ENCODE peak calls at places on chromosomes 12 and 14, in ten cellular contexts. R, H, K, M, E, Z, W, Q, F and Y are unnamed samples.
A peak's percentile ranks its signal among the peaks of the same experiment; 100 is the strongest.

GRCh38 chr12:108371801-108372344 is 32.8 kb upstream of the CMKLR1 start:
- DNase-seq in R (no peak), H (peak; percentile 76), K (no peak), M (no peak), E (no peak), Z (no peak), W (peak; percentile 28), Q (no peak), F (no peak), Y (no peak)

GRCh38 chr12:51883998-51884675 is 3.8 kb upstream of the ANKRD33 start:
- DNase-seq in R (no peak), H (no peak), K (no peak), M (no peak), E (no peak), Z (no peak), W (no peak), Q (no peak), F (no peak), Y (no peak)

GRCh38 chr14:60222820-60223219 is 26.2 kb upstream of the PPM1A start:
- DNase-seq in R (no peak), H (no peak), K (no peak), M (peak; percentile 85), E (peak; percentile 71), Z (no peak), W (no peak), Q (no peak), F (no peak), Y (no peak)

GRCh38 chr12:77995436-77996167 is 164.9 kb downstream of the NAV3 start:
- DNase-seq in R (no peak), H (peak; percentile 91), K (peak; percentile 34), M (no peak), E (no peak), Z (no peak), W (no peak), Q (no peak), F (peak; percentile 59), Y (no peak)

GRCh38 chr12:62817556-62818271 is 117.2 kb downstream of the PPM1H start:
- DNase-seq in R (no peak), H (peak; percentile 44), K (peak; percentile 79), M (peak; percentile 51), E (no peak), Z (no peak), W (no peak), Q (no peak), F (no peak), Y (no peak)

GRCh38 chr12:113088037-113088436 is 31.5 kb downstream of the DTX1 start:
- DNase-seq in R (no peak), H (no peak), K (no peak), M (no peak), E (no peak), Z (no peak), W (no peak), Q (no peak), F (no peak), Y (peak; percentile 67)

GRCh38 chr12:11031307-11031706 is at the start of gene TAS2R31:
- DNase-seq in R (no peak), H (no peak), K (no peak), M (no peak), E (no peak), Z (no peak), W (no peak), Q (no peak), F (no peak), Y (no peak)

GRCh38 chr14:105094193-105094907 is 29.1 kb upstream of the GPR132 start:
- DNase-seq in R (peak; percentile 54), H (no peak), K (no peak), M (no peak), E (no peak), Z (no peak), W (no peak), Q (no peak), F (no peak), Y (no peak)

GRCh38 chr12:63889236-63889635 is 44.7 kb downstream of the SRGAP1 start:
- DNase-seq in R (no peak), H (peak; percentile 71), K (no peak), M (no peak), E (no peak), Z (no peak), W (no peak), Q (no peak), F (peak; percentile 65), Y (no peak)

GRCh38 chr12:67919406-67919805 is 69.8 kb upstream of the IFNG-AS1 start:
- DNase-seq in R (no peak), H (peak; percentile 50), K (no peak), M (no peak), E (no peak), Z (no peak), W (no peak), Q (no peak), F (no peak), Y (no peak)

GRCh38 chr12:79993106-79993862 is 58.4 kb upstream of the PPP1R12A start:
- DNase-seq in R (no peak), H (no peak), K (no peak), M (no peak), E (no peak), Z (no peak), W (no peak), Q (no peak), F (no peak), Y (no peak)

GRCh38 chr14:91269076-91269991 is 24.8 kb upstream of the GPR68 start:
- DNase-seq in R (no peak), H (no peak), K (no peak), M (no peak), E (no peak), Z (no peak), W (no peak), Q (no peak), F (no peak), Y (no peak)

GRCh38 chr14:44960146-44960545 is 1.6 kb downstream of the KLHL28 start:
- DNase-seq in R (no peak), H (peak; percentile 31), K (no peak), M (no peak), E (no peak), Z (no peak), W (no peak), Q (no peak), F (peak; percentile 18), Y (no peak)

GRCh38 chr12:77299910-77300772 is 234.8 kb upstream of the E2F7 start:
- DNase-seq in R (no peak), H (peak; percentile 88), K (no peak), M (no peak), E (no peak), Z (no peak), W (no peak), Q (no peak), F (peak; percentile 20), Y (no peak)

GRCh38 chr12:109310247-109311125 is 1.4 kb upstream of the FOXN4 start:
- DNase-seq in R (no peak), H (no peak), K (no peak), M (no peak), E (no peak), Z (no peak), W (no peak), Q (no peak), F (no peak), Y (no peak)

GRCh38 chr14:96629558-96630222 is 127.5 kb downstream of the PAPOLA start:
- DNase-seq in R (peak; percentile 25), H (no peak), K (no peak), M (no peak), E (no peak), Z (no peak), W (no peak), Q (no peak), F (no peak), Y (no peak)

GRCh38 chr12:104888456-104888855 is 69.6 kb downstream of the SLC41A2 start:
- DNase-seq in R (no peak), H (no peak), K (no peak), M (no peak), E (no peak), Z (no peak), W (no peak), Q (no peak), F (no peak), Y (no peak)

GRCh38 chr12:48351022-48351708 is 446 bp upstream of the ZNF641 start:
- DNase-seq in R (peak; percentile 63), H (peak; percentile 66), K (peak; percentile 44), M (no peak), E (no peak), Z (no peak), W (peak; percentile 47), Q (peak; percentile 93), F (peak; percentile 66), Y (no peak)

GRCh38 chr12:81021834-81022233 is 56.0 kb upstream of the ACSS3 start:
- DNase-seq in R (no peak), H (peak; percentile 7), K (no peak), M (no peak), E (no peak), Z (no peak), W (no peak), Q (no peak), F (no peak), Y (no peak)

GRCh38 chr12:48903982-48904411 is 21.3 kb downstream of the FKBP11 start:
- DNase-seq in R (peak; percentile 87), H (peak; percentile 86), K (peak; percentile 96), M (peak; percentile 31), E (peak; percentile 77), Z (peak; percentile 88), W (no peak), Q (peak; percentile 84), F (peak; percentile 49), Y (peak; percentile 79)

GRCh38 chr14:104345316-104346111 is 207.1 kb downstream of the KIF26A start:
- DNase-seq in R (no peak), H (no peak), K (no peak), M (no peak), E (no peak), Z (no peak), W (no peak), Q (peak; percentile 58), F (no peak), Y (no peak)

GRCh38 chr12:1934068-1934467 is 15.6 kb upstream of the CACNA2D4 start:
- DNase-seq in R (peak; percentile 35), H (no peak), K (no peak), M (no peak), E (no peak), Z (no peak), W (no peak), Q (no peak), F (no peak), Y (no peak)

GRCh38 chr14:60563113-60563512 is 54.2 kb downstream of the SIX6 start:
- DNase-seq in R (no peak), H (peak; percentile 87), K (no peak), M (no peak), E (no peak), Z (no peak), W (no peak), Q (no peak), F (no peak), Y (no peak)

GRCh38 chr14:70808402-70809237 is 693 bp downstream of the MAP3K9 start:
- DNase-seq in R (peak; percentile 75), H (no peak), K (peak; percentile 32), M (no peak), E (peak; percentile 21), Z (peak; percentile 29), W (no peak), Q (peak; percentile 62), F (no peak), Y (peak; percentile 64)

GRCh38 chr14:52241102-52241793 is 26.2 kb upstream of the PTGDR start:
- DNase-seq in R (no peak), H (peak; percentile 97), K (no peak), M (no peak), E (no peak), Z (no peak), W (no peak), Q (no peak), F (no peak), Y (no peak)

GRCh38 chr12:119181944-119182343 is 3.2 kb downstream of the HSPB8 start:
- DNase-seq in R (no peak), H (no peak), K (no peak), M (no peak), E (no peak), Z (no peak), W (no peak), Q (no peak), F (no peak), Y (no peak)

GRCh38 chr12:77120156-77120555 is 54.8 kb upstream of the E2F7 start:
- DNase-seq in R (no peak), H (peak; percentile 49), K (no peak), M (no peak), E (no peak), Z (no peak), W (no peak), Q (no peak), F (peak; percentile 14), Y (no peak)

GRCh38 chr12:116802018-116802417 is 63.9 kb downstream of the RNFT2 start:
- DNase-seq in R (no peak), H (no peak), K (no peak), M (no peak), E (no peak), Z (no peak), W (no peak), Q (no peak), F (no peak), Y (no peak)